ENCODE peak calls at places on chromosomes 16 and 17, in seven cellular contexts. One of them, this sample, is unnamed.

GRCh38 chr16:25874196-25874595 is 182.4 kb downstream of the HS3ST4 start:
- DNase-seq in right atrium auricular region: no peak
- DNase-seq in Panc1: no peak
- DNase-seq in HCT116: no peak
- DNase-seq in upper lobe of right lung: no peak
- DNase-seq in keratinocyte: no peak
- DNase-seq in IMR-90: no peak
- DNase-seq in this sample: no peak

GRCh38 chr17:45247429-45248131 is 14.3 kb downstream of the SPATA32 start:
- DNase-seq in upper lobe of right lung: peak; percentile 98
- DNase-seq in keratinocyte: peak; percentile 69
- DNase-seq in HCT116: peak; percentile 91
- DNase-seq in IMR-90: peak; percentile 90
- DNase-seq in right atrium auricular region: peak; percentile 81
- DNase-seq in Panc1: peak; percentile 46
- DNase-seq in this sample: peak; percentile 75

GRCh38 chr16:62213763-62214162 is 177.5 kb upstream of the CDH8 start:
- DNase-seq in upper lobe of right lung: no peak
- DNase-seq in Panc1: no peak
- DNase-seq in right atrium auricular region: no peak
- DNase-seq in keratinocyte: no peak
- DNase-seq in HCT116: no peak
- DNase-seq in IMR-90: no peak
- DNase-seq in this sample: no peak

GRCh38 chr16:71637398-71637797 is 11.4 kb downstream of the MARVELD3 start:
- DNase-seq in keratinocyte: no peak
- DNase-seq in HCT116: no peak
- DNase-seq in upper lobe of right lung: no peak
- DNase-seq in Panc1: no peak
- DNase-seq in right atrium auricular region: peak; percentile 52
- DNase-seq in IMR-90: peak; percentile 86
- DNase-seq in this sample: no peak

GRCh38 chr17:62644487-62645173 is 17.2 kb downstream of the MRC2 start:
- DNase-seq in keratinocyte: no peak
- DNase-seq in Panc1: no peak
- DNase-seq in upper lobe of right lung: peak; percentile 43
- DNase-seq in right atrium auricular region: no peak
- DNase-seq in IMR-90: no peak
- DNase-seq in HCT116: no peak
- DNase-seq in this sample: no peak

GRCh38 chr17:43092891-43093290 is 32.3 kb downstream of the BRCA1 start:
- DNase-seq in HCT116: no peak
- DNase-seq in upper lobe of right lung: no peak
- DNase-seq in Panc1: no peak
- DNase-seq in keratinocyte: no peak
- DNase-seq in right atrium auricular region: no peak
- DNase-seq in IMR-90: peak; percentile 5
- DNase-seq in this sample: no peak

GRCh38 chr17:40118093-40118492 is 3.7 kb upstream of the MSL1 start:
- DNase-seq in Panc1: no peak
- DNase-seq in right atrium auricular region: no peak
- DNase-seq in keratinocyte: no peak
- DNase-seq in IMR-90: no peak
- DNase-seq in HCT116: no peak
- DNase-seq in upper lobe of right lung: no peak
- DNase-seq in this sample: no peak

GRCh38 chr16:67431077-67431804 is at the start of gene HSD11B2:
- DNase-seq in Panc1: no peak
- DNase-seq in upper lobe of right lung: peak; percentile 83
- DNase-seq in IMR-90: peak; percentile 45
- DNase-seq in right atrium auricular region: no peak
- DNase-seq in keratinocyte: no peak
- DNase-seq in HCT116: peak; percentile 40
- DNase-seq in this sample: peak; percentile 68

GRCh38 chr17:67218385-67218950 is 26.5 kb downstream of the HELZ start:
- DNase-seq in keratinocyte: no peak
- DNase-seq in HCT116: no peak
- DNase-seq in right atrium auricular region: no peak
- DNase-seq in Panc1: no peak
- DNase-seq in upper lobe of right lung: no peak
- DNase-seq in IMR-90: peak; percentile 78
- DNase-seq in this sample: no peak

GRCh38 chr16:85838876-85839585 is 39.5 kb downstream of the COX4I1 start:
- DNase-seq in Panc1: no peak
- DNase-seq in right atrium auricular region: no peak
- DNase-seq in keratinocyte: no peak
- DNase-seq in IMR-90: no peak
- DNase-seq in HCT116: no peak
- DNase-seq in upper lobe of right lung: no peak
- DNase-seq in this sample: no peak

GRCh38 chr16:30351586-30352419 is 3.3 kb downstream of the CD2BP2 start:
- DNase-seq in HCT116: peak; percentile 39
- DNase-seq in Panc1: no peak
- DNase-seq in upper lobe of right lung: peak; percentile 84
- DNase-seq in right atrium auricular region: peak; percentile 92
- DNase-seq in IMR-90: peak; percentile 90
- DNase-seq in keratinocyte: no peak
- DNase-seq in this sample: peak; percentile 81

GRCh38 chr16:1363501-1364041 is 11.8 kb downstream of the GNPTG start:
- DNase-seq in upper lobe of right lung: peak; percentile 77
- DNase-seq in right atrium auricular region: no peak
- DNase-seq in keratinocyte: no peak
- DNase-seq in Panc1: no peak
- DNase-seq in IMR-90: peak; percentile 12
- DNase-seq in HCT116: peak; percentile 23
- DNase-seq in this sample: peak; percentile 66

GRCh38 chr16:80824623-80825364 is 20.4 kb upstream of the CDYL2 start:
- DNase-seq in IMR-90: peak; percentile 67
- DNase-seq in Panc1: peak; percentile 32
- DNase-seq in upper lobe of right lung: no peak
- DNase-seq in keratinocyte: peak; percentile 19
- DNase-seq in HCT116: peak; percentile 64
- DNase-seq in right atrium auricular region: no peak
- DNase-seq in this sample: no peak

GRCh38 chr17:48500435-48501426 is 30.1 kb downstream of the HOXB1 start:
- DNase-seq in HCT116: no peak
- DNase-seq in keratinocyte: no peak
- DNase-seq in IMR-90: peak; percentile 64
- DNase-seq in Panc1: no peak
- DNase-seq in upper lobe of right lung: no peak
- DNase-seq in right atrium auricular region: no peak
- DNase-seq in this sample: no peak

GRCh38 chr16:57167951-57168350 is 17.9 kb downstream of the PSME3IP1 start:
- DNase-seq in HCT116: peak; percentile 36
- DNase-seq in keratinocyte: no peak
- DNase-seq in IMR-90: peak; percentile 83
- DNase-seq in upper lobe of right lung: no peak
- DNase-seq in right atrium auricular region: no peak
- DNase-seq in Panc1: no peak
- DNase-seq in this sample: no peak

GRCh38 chr16:84599528-84600202 is 18.2 kb downstream of the COTL1 start:
- DNase-seq in Panc1: no peak
- DNase-seq in upper lobe of right lung: peak; percentile 89
- DNase-seq in keratinocyte: no peak
- DNase-seq in HCT116: no peak
- DNase-seq in right atrium auricular region: peak; percentile 72
- DNase-seq in IMR-90: peak; percentile 85
- DNase-seq in this sample: peak; percentile 59

GRCh38 chr17:76670708-76671122 is 27.2 kb upstream of the ST6GALNAC1 start:
- DNase-seq in Panc1: no peak
- DNase-seq in HCT116: no peak
- DNase-seq in right atrium auricular region: no peak
- DNase-seq in keratinocyte: no peak
- DNase-seq in IMR-90: no peak
- DNase-seq in upper lobe of right lung: no peak
- DNase-seq in this sample: no peak

GRCh38 chr17:19346351-19347255 is 15.9 kb downstream of the B9D1 start:
- DNase-seq in upper lobe of right lung: peak; percentile 47
- DNase-seq in right atrium auricular region: peak; percentile 93
- DNase-seq in HCT116: peak; percentile 23
- DNase-seq in IMR-90: peak; percentile 91
- DNase-seq in Panc1: no peak
- DNase-seq in keratinocyte: no peak
- DNase-seq in this sample: peak; percentile 78

GRCh38 chr16:1920727-1921155 is 2.5 kb upstream of the HS3ST6 start:
- DNase-seq in HCT116: no peak
- DNase-seq in upper lobe of right lung: peak; percentile 55
- DNase-seq in keratinocyte: no peak
- DNase-seq in right atrium auricular region: no peak
- DNase-seq in IMR-90: no peak
- DNase-seq in Panc1: no peak
- DNase-seq in this sample: no peak

GRCh38 chr16:59697236-59697635 is 963.1 kb upstream of the GOT2 start:
- DNase-seq in HCT116: no peak
- DNase-seq in keratinocyte: no peak
- DNase-seq in right atrium auricular region: no peak
- DNase-seq in IMR-90: no peak
- DNase-seq in upper lobe of right lung: no peak
- DNase-seq in Panc1: no peak
- DNase-seq in this sample: no peak

GRCh38 chr17:77489898-77490265 is 349.1 kb downstream of the SEC14L1 start:
- DNase-seq in keratinocyte: no peak
- DNase-seq in IMR-90: no peak
- DNase-seq in Panc1: no peak
- DNase-seq in upper lobe of right lung: peak; percentile 68
- DNase-seq in HCT116: no peak
- DNase-seq in right atrium auricular region: peak; percentile 84
- DNase-seq in this sample: no peak

DNA sequence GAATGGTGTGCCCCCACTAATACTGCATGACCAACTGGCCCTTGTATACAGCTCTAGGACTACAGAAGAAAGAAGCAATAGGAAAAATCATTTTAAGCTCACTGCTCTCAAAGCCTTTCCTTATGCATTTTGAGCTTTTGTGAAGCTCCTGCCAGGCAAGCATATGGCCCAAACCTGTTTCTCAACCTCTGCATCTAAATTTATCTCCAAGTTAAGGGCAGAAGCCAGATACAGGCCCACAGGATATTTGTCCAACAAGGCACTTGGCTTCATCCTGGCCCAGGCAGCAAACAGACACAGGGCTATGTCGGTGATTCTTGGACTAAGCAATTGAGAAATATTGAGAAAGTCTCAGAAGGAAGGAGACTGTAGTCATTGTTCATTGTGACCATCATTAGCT is 43.9 kb downstream of the CCT6B start:
- DNase-seq in Panc1: no peak
- DNase-seq in IMR-90: no peak
- DNase-seq in upper lobe of right lung: no peak
- DNase-seq in right atrium auricular region: no peak
- DNase-seq in keratinocyte: no peak
- DNase-seq in HCT116: no peak
- DNase-seq in this sample: no peak
- H3K4me1 ChIP-seq in Panc1: no peaks in the 10 kb centered on the region
- H3K4me1 ChIP-seq in IMR-90: no peaks in the 10 kb centered on the region
- H3K4me1 ChIP-seq in upper lobe of right lung: no peaks in the 10 kb centered on the region
- H3K4me1 ChIP-seq in right atrium auricular region: no peaks in the 10 kb centered on the region
- H3K4me1 ChIP-seq in keratinocyte: no peaks in the 10 kb centered on the region
- H3K4me1 ChIP-seq in HCT116: no peaks in the 10 kb centered on the region
- H3K4me1 ChIP-seq in this sample: no peaks in the 10 kb centered on the region

GRCh38 chr17:37609170-37610040 is at the start of gene SYNRG:
- DNase-seq in right atrium auricular region: peak; percentile 98
- DNase-seq in upper lobe of right lung: peak; percentile 97
- DNase-seq in HCT116: peak; percentile 86
- DNase-seq in Panc1: no peak
- DNase-seq in IMR-90: peak; percentile 94
- DNase-seq in keratinocyte: peak; percentile 46
- DNase-seq in this sample: peak; percentile 98
- TF ChIP-seq CTCF in right atrium auricular region: peak; percentile 53
- TF ChIP-seq CTCF in upper lobe of right lung: peak; percentile 53
- TF ChIP-seq CTCF in HCT116: peak; percentile 29
- TF ChIP-seq CTCF in Panc1: peak; percentile 9
- TF ChIP-seq CTCF in IMR-90: peak; percentile 41
- TF ChIP-seq CTCF in keratinocyte: peak; percentile 25
- TF ChIP-seq CTCF in this sample: peak; percentile 32

DNA sequence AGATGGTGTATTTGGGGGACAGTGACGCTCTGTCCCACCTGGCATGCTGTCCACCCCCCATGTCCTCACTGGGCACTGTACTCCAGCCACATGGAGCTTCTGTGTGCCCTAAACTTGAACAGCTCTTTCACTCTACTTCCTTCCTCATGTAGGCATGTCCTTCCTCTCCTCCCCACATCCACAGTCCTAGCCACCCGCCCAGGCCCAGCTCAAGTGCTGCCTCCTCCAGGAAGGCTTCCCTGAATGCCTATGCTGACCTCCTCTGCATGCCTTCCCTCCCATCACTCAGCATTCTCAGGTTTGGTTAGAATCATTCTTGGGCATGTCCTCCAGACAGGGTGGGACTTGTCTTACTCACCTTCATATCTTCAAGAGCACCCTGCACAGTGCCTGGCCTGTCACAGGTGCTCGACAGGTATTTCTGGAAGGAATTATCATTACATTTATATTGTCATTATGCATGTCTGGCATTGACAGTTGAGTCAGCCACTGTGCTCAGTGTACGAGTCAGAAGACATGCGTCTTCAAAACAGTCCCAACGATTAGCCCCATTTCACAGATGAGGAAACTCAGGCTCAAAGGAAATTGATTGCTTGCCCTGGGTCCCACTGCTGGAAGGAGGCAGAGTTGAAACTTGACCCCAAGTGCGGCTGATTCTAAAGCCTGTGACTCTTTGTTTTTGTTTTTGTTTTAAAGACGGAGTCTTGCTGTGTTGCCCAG is 42.1 kb upstream of the TOB1 start:
- DNase-seq in keratinocyte: no peak
- DNase-seq in upper lobe of right lung: no peak
- DNase-seq in Panc1: no peak
- DNase-seq in right atrium auricular region: no peak
- DNase-seq in HCT116: no peak
- DNase-seq in IMR-90: no peak
- DNase-seq in this sample: no peak
- H3K4me1 ChIP-seq in keratinocyte: peaks cover 35% of the 10 kb centered on the region
- H3K4me1 ChIP-seq in upper lobe of right lung: peaks cover 29% of the 10 kb centered on the region
- H3K4me1 ChIP-seq in Panc1: peaks cover 42% of the 10 kb centered on the region
- H3K4me1 ChIP-seq in right atrium auricular region: no peaks in the 10 kb centered on the region
- H3K4me1 ChIP-seq in HCT116: peaks cover 29% of the 10 kb centered on the region
- H3K4me1 ChIP-seq in IMR-90: peaks cover 16% of the 10 kb centered on the region
- H3K4me1 ChIP-seq in this sample: peaks cover 6% of the 10 kb centered on the region

DNA sequence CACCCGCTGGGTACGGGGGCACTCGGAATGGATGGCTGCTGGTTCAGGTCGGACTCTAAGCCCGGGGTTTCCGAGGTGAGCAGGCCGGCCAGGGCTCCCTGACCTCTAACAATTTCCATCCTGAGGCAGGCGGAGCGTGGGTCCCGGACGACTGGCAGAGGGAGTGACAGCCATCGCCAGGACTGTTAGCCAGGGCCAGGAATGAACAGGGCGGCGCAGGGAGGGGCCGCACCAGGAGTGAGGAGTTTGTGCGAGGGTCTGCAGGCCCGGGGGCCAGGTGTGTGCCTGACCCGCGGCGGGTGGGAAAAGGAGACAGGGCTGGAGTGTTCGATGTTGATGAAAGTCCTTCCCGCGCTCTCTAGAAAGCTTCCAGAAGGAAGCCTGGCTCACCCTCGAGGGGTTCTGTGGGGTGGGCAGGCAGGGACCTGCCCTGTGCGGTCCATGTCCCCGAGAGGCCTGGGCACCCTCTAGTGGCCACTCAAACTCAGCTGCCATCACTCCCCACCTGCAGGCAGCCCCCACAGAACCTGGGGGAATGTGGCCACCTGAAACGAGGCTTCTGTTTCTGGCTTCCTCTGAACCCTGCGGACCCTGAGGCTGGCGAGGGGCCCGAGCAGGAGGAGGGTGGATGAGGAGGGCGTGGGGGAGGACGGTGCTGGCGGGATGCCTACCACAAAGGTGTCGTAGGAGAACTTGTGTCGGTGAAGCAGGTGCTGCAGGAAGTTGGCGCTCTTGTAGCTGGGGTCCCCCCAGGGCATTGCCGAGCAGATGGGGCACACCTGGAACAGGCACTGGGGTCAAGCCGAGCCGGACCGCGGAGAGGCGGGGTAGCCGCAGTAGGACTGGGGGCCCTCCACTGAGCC is 8.1 kb downstream of the RNF166 start:
- DNase-seq in IMR-90: no peak
- DNase-seq in right atrium auricular region: no peak
- DNase-seq in Panc1: no peak
- DNase-seq in upper lobe of right lung: no peak
- DNase-seq in HCT116: no peak
- DNase-seq in keratinocyte: no peak
- DNase-seq in this sample: no peak
- TF ChIP-seq CTCF in IMR-90: peak; percentile 13
- TF ChIP-seq CTCF in right atrium auricular region: peak; percentile 46
- TF ChIP-seq CTCF in Panc1: no peak
- TF ChIP-seq CTCF in upper lobe of right lung: no peak
- TF ChIP-seq CTCF in HCT116: peak; percentile 66
- TF ChIP-seq CTCF in keratinocyte: peak; percentile 45
- TF ChIP-seq CTCF in this sample: no peak

This sample was measured in ovary.